ENCODE peak calls at places on chromosomes 12 and 14, in five cellular contexts. T, H, M, N and Q are unnamed samples.

GRCh38 chr12:21942377-21942703 is 1.1 kb upstream of the ABCC9 start:
- DNase-seq in T (no peak), H (no peak), M (no peak), N (no peak), Q (no peak)

GRCh38 chr14:57066463-57066862 is 202.2 kb downstream of the EXOC5 start:
- DNase-seq in T (no peak), H (no peak), M (no peak), N (no peak), Q (no peak)

GRCh38 chr12:130993759-130994670 is 40.3 kb downstream of the ADGRD1 start:
- DNase-seq in T (no peak), H (no peak), M (no peak), N (no peak), Q (peak)

GRCh38 chr12:132318618-132319033 is 10.8 kb downstream of the GALNT9 start:
- DNase-seq in T (no peak), H (no peak), M (no peak), N (no peak), Q (no peak)

GRCh38 chr14:105059035-105059916 is 6.0 kb downstream of the GPR132 start:
- DNase-seq in T (no peak), H (no peak), M (no peak), N (peak), Q (no peak)

GRCh38 chr12:46664771-46665287 is 161.0 kb downstream of the SLC38A4 start:
- DNase-seq in T (peak), H (no peak), M (peak), N (no peak), Q (peak)

GRCh38 chr14:75279153-75279738 is 618 bp downstream of the FOS start:
- DNase-seq in T (peak), H (peak), M (peak), N (peak), Q (peak)

GRCh38 chr14:104393898-104394605 is 185.5 kb upstream of the C14orf180 start:
- DNase-seq in T (peak), H (peak), M (no peak), N (peak), Q (no peak)

GRCh38 chr14:43937001-43937400 is 570.1 kb downstream of the FSCB start:
- DNase-seq in T (no peak), H (no peak), M (no peak), N (no peak), Q (no peak)